ENCODE peak calls at places on chromosomes 11 and 22, in ten cellular contexts. One of them, this sample, is unnamed.

GRCh38 chr11:77127969-77128691 is at the start of gene MYO7A:
- DNase-seq in nephron progenitor cell: peak; percentile 87
- DNase-seq in activated T-helper 2 cell treated with anti-CD3 and anti-CD28 coated beads, Interferon-gamma antibody, Interleukin-2, Interleukin-4, amounts not matched to agents 10 μg/mL and 5 μg/mL and 100 μg/mL, durations not matched to agents 14 hours and 24 hours and 36 hours: no peak
- DNase-seq in right lobe of liver: peak; percentile 92
- DNase-seq in stimulated activated CD8-positive, alpha-beta memory T cell treated with anti-CD3 and anti-CD28 coated beads, Interleukin-7, amount 100 ng/mL, for 48 hours: no peak
- DNase-seq in fibroblast of mammary gland: no peak
- DNase-seq in astrocyte of the spinal cord: no peak
- DNase-seq in stimulated activated CD4-positive, alpha-beta T cell treated with anti-CD3 and anti-CD28 coated beads, Interleukin-15, amount 100 ng/mL, for 24 hours: no peak
- DNase-seq in Ammon's horn: peak; percentile 71
- DNase-seq in epithelial cell of esophagus: peak; percentile 13
- DNase-seq in this sample: peak; percentile 81

GRCh38 chr22:50169181-50169759 is 1.3 kb upstream of the PANX2 start:
- DNase-seq in stimulated activated CD8-positive, alpha-beta memory T cell treated with anti-CD3 and anti-CD28 coated beads, Interleukin-7, amount 100 ng/mL, for 48 hours: no peak
- DNase-seq in activated T-helper 2 cell treated with anti-CD3 and anti-CD28 coated beads, Interferon-gamma antibody, Interleukin-2, Interleukin-4, amounts not matched to agents 10 μg/mL and 5 μg/mL and 100 μg/mL, durations not matched to agents 14 hours and 24 hours and 36 hours: no peak
- DNase-seq in epithelial cell of esophagus: no peak
- DNase-seq in nephron progenitor cell: peak; percentile 33
- DNase-seq in right lobe of liver: peak; percentile 24
- DNase-seq in Ammon's horn: no peak
- DNase-seq in astrocyte of the spinal cord: no peak
- DNase-seq in stimulated activated CD4-positive, alpha-beta T cell treated with anti-CD3 and anti-CD28 coated beads, Interleukin-15, amount 100 ng/mL, for 24 hours: no peak
- DNase-seq in fibroblast of mammary gland: no peak
- DNase-seq in this sample: no peak

GRCh38 chr11:45238724-45239123 is 47.4 kb downstream of the SYT13 start:
- DNase-seq in stimulated activated CD8-positive, alpha-beta memory T cell treated with anti-CD3 and anti-CD28 coated beads, Interleukin-7, amount 100 ng/mL, for 48 hours: no peak
- DNase-seq in activated T-helper 2 cell treated with anti-CD3 and anti-CD28 coated beads, Interferon-gamma antibody, Interleukin-2, Interleukin-4, amounts not matched to agents 10 μg/mL and 5 μg/mL and 100 μg/mL, durations not matched to agents 14 hours and 24 hours and 36 hours: no peak
- DNase-seq in astrocyte of the spinal cord: peak; percentile 70
- DNase-seq in Ammon's horn: no peak
- DNase-seq in stimulated activated CD4-positive, alpha-beta T cell treated with anti-CD3 and anti-CD28 coated beads, Interleukin-15, amount 100 ng/mL, for 24 hours: no peak
- DNase-seq in nephron progenitor cell: no peak
- DNase-seq in right lobe of liver: no peak
- DNase-seq in fibroblast of mammary gland: peak; percentile 69
- DNase-seq in epithelial cell of esophagus: peak; percentile 22
- DNase-seq in this sample: no peak

GRCh38 chr22:47808236-47808845 is 1045.9 kb downstream of the TBC1D22A start:
- DNase-seq in stimulated activated CD4-positive, alpha-beta T cell treated with anti-CD3 and anti-CD28 coated beads, Interleukin-15, amount 100 ng/mL, for 24 hours: no peak
- DNase-seq in nephron progenitor cell: no peak
- DNase-seq in fibroblast of mammary gland: no peak
- DNase-seq in astrocyte of the spinal cord: no peak
- DNase-seq in Ammon's horn: no peak
- DNase-seq in activated T-helper 2 cell treated with anti-CD3 and anti-CD28 coated beads, Interferon-gamma antibody, Interleukin-2, Interleukin-4, amounts not matched to agents 10 μg/mL and 5 μg/mL and 100 μg/mL, durations not matched to agents 14 hours and 24 hours and 36 hours: no peak
- DNase-seq in stimulated activated CD8-positive, alpha-beta memory T cell treated with anti-CD3 and anti-CD28 coated beads, Interleukin-7, amount 100 ng/mL, for 48 hours: no peak
- DNase-seq in right lobe of liver: no peak
- DNase-seq in epithelial cell of esophagus: no peak
- DNase-seq in this sample: no peak

GRCh38 chr11:57499413-57499982 is 16.0 kb downstream of the SLC43A1 start:
- DNase-seq in nephron progenitor cell: peak; percentile 99
- DNase-seq in epithelial cell of esophagus: peak; percentile 85
- DNase-seq in activated T-helper 2 cell treated with anti-CD3 and anti-CD28 coated beads, Interferon-gamma antibody, Interleukin-2, Interleukin-4, amounts not matched to agents 10 μg/mL and 5 μg/mL and 100 μg/mL, durations not matched to agents 14 hours and 24 hours and 36 hours: peak; percentile 26
- DNase-seq in stimulated activated CD4-positive, alpha-beta T cell treated with anti-CD3 and anti-CD28 coated beads, Interleukin-15, amount 100 ng/mL, for 24 hours: peak; percentile 69
- DNase-seq in astrocyte of the spinal cord: peak; percentile 93
- DNase-seq in fibroblast of mammary gland: peak; percentile 86
- DNase-seq in right lobe of liver: peak; percentile 98
- DNase-seq in Ammon's horn: peak; percentile 97
- DNase-seq in stimulated activated CD8-positive, alpha-beta memory T cell treated with anti-CD3 and anti-CD28 coated beads, Interleukin-7, amount 100 ng/mL, for 48 hours: no peak
- DNase-seq in this sample: peak; percentile 80

GRCh38 chr11:111413849-111414248 is 34.8 kb upstream of the POU2AF1 start:
- DNase-seq in stimulated activated CD8-positive, alpha-beta memory T cell treated with anti-CD3 and anti-CD28 coated beads, Interleukin-7, amount 100 ng/mL, for 48 hours: peak; percentile 51
- DNase-seq in activated T-helper 2 cell treated with anti-CD3 and anti-CD28 coated beads, Interferon-gamma antibody, Interleukin-2, Interleukin-4, amounts not matched to agents 10 μg/mL and 5 μg/mL and 100 μg/mL, durations not matched to agents 14 hours and 24 hours and 36 hours: no peak
- DNase-seq in stimulated activated CD4-positive, alpha-beta T cell treated with anti-CD3 and anti-CD28 coated beads, Interleukin-15, amount 100 ng/mL, for 24 hours: peak; percentile 62
- DNase-seq in right lobe of liver: no peak
- DNase-seq in nephron progenitor cell: no peak
- DNase-seq in astrocyte of the spinal cord: no peak
- DNase-seq in fibroblast of mammary gland: no peak
- DNase-seq in Ammon's horn: no peak
- DNase-seq in epithelial cell of esophagus: no peak
- DNase-seq in this sample: no peak

GRCh38 chr11:67118801-67119576 is at the start of gene KDM2A:
- DNase-seq in epithelial cell of esophagus: peak; percentile 99
- DNase-seq in Ammon's horn: peak; percentile 99
- DNase-seq in activated T-helper 2 cell treated with anti-CD3 and anti-CD28 coated beads, Interferon-gamma antibody, Interleukin-2, Interleukin-4, amounts not matched to agents 10 μg/mL and 5 μg/mL and 100 μg/mL, durations not matched to agents 14 hours and 24 hours and 36 hours: peak; percentile 96
- DNase-seq in stimulated activated CD4-positive, alpha-beta T cell treated with anti-CD3 and anti-CD28 coated beads, Interleukin-15, amount 100 ng/mL, for 24 hours: peak; percentile 99
- DNase-seq in right lobe of liver: peak; percentile 100
- DNase-seq in stimulated activated CD8-positive, alpha-beta memory T cell treated with anti-CD3 and anti-CD28 coated beads, Interleukin-7, amount 100 ng/mL, for 48 hours: peak; percentile 98
- DNase-seq in astrocyte of the spinal cord: peak; percentile 99
- DNase-seq in fibroblast of mammary gland: peak; percentile 98
- DNase-seq in nephron progenitor cell: peak; percentile 99
- DNase-seq in this sample: peak; percentile 98

GRCh38 chr22:44915441-44915840 is 94.4 kb downstream of the PHF21B start:
- DNase-seq in astrocyte of the spinal cord: no peak
- DNase-seq in Ammon's horn: no peak
- DNase-seq in fibroblast of mammary gland: no peak
- DNase-seq in epithelial cell of esophagus: no peak
- DNase-seq in nephron progenitor cell: no peak
- DNase-seq in activated T-helper 2 cell treated with anti-CD3 and anti-CD28 coated beads, Interferon-gamma antibody, Interleukin-2, Interleukin-4, amounts not matched to agents 10 μg/mL and 5 μg/mL and 100 μg/mL, durations not matched to agents 14 hours and 24 hours and 36 hours: no peak
- DNase-seq in stimulated activated CD8-positive, alpha-beta memory T cell treated with anti-CD3 and anti-CD28 coated beads, Interleukin-7, amount 100 ng/mL, for 48 hours: no peak
- DNase-seq in stimulated activated CD4-positive, alpha-beta T cell treated with anti-CD3 and anti-CD28 coated beads, Interleukin-15, amount 100 ng/mL, for 24 hours: no peak
- DNase-seq in right lobe of liver: peak; percentile 10
- DNase-seq in this sample: no peak

GRCh38 chr22:39710380-39711117 is 140.0 kb downstream of the CACNA1I start:
- DNase-seq in epithelial cell of esophagus: no peak
- DNase-seq in stimulated activated CD4-positive, alpha-beta T cell treated with anti-CD3 and anti-CD28 coated beads, Interleukin-15, amount 100 ng/mL, for 24 hours: no peak
- DNase-seq in fibroblast of mammary gland: no peak
- DNase-seq in stimulated activated CD8-positive, alpha-beta memory T cell treated with anti-CD3 and anti-CD28 coated beads, Interleukin-7, amount 100 ng/mL, for 48 hours: no peak
- DNase-seq in nephron progenitor cell: no peak
- DNase-seq in activated T-helper 2 cell treated with anti-CD3 and anti-CD28 coated beads, Interferon-gamma antibody, Interleukin-2, Interleukin-4, amounts not matched to agents 10 μg/mL and 5 μg/mL and 100 μg/mL, durations not matched to agents 14 hours and 24 hours and 36 hours: no peak
- DNase-seq in right lobe of liver: no peak
- DNase-seq in Ammon's horn: no peak
- DNase-seq in astrocyte of the spinal cord: no peak
- DNase-seq in this sample: no peak

GRCh38 chr22:16774911-16775529 is 50.2 kb downstream of the XKR3 start:
- DNase-seq in activated T-helper 2 cell treated with anti-CD3 and anti-CD28 coated beads, Interferon-gamma antibody, Interleukin-2, Interleukin-4, amounts not matched to agents 10 μg/mL and 5 μg/mL and 100 μg/mL, durations not matched to agents 14 hours and 24 hours and 36 hours: no peak
- DNase-seq in stimulated activated CD8-positive, alpha-beta memory T cell treated with anti-CD3 and anti-CD28 coated beads, Interleukin-7, amount 100 ng/mL, for 48 hours: no peak
- DNase-seq in nephron progenitor cell: no peak
- DNase-seq in right lobe of liver: no peak
- DNase-seq in stimulated activated CD4-positive, alpha-beta T cell treated with anti-CD3 and anti-CD28 coated beads, Interleukin-15, amount 100 ng/mL, for 24 hours: no peak
- DNase-seq in Ammon's horn: no peak
- DNase-seq in astrocyte of the spinal cord: no peak
- DNase-seq in fibroblast of mammary gland: peak; percentile 11
- DNase-seq in epithelial cell of esophagus: no peak
- DNase-seq in this sample: no peak

GRCh38 chr11:67628710-67629385 is 889 bp downstream of the NUDT8 start:
- DNase-seq in epithelial cell of esophagus: no peak
- DNase-seq in stimulated activated CD8-positive, alpha-beta memory T cell treated with anti-CD3 and anti-CD28 coated beads, Interleukin-7, amount 100 ng/mL, for 48 hours: no peak
- DNase-seq in Ammon's horn: no peak
- DNase-seq in nephron progenitor cell: no peak
- DNase-seq in fibroblast of mammary gland: no peak
- DNase-seq in activated T-helper 2 cell treated with anti-CD3 and anti-CD28 coated beads, Interferon-gamma antibody, Interleukin-2, Interleukin-4, amounts not matched to agents 10 μg/mL and 5 μg/mL and 100 μg/mL, durations not matched to agents 14 hours and 24 hours and 36 hours: no peak
- DNase-seq in astrocyte of the spinal cord: no peak
- DNase-seq in right lobe of liver: peak; percentile 45
- DNase-seq in stimulated activated CD4-positive, alpha-beta T cell treated with anti-CD3 and anti-CD28 coated beads, Interleukin-15, amount 100 ng/mL, for 24 hours: no peak
- DNase-seq in this sample: no peak

GRCh38 chr11:131488208-131488607 is 117.8 kb downstream of the NTM start:
- DNase-seq in fibroblast of mammary gland: no peak
- DNase-seq in astrocyte of the spinal cord: no peak
- DNase-seq in stimulated activated CD8-positive, alpha-beta memory T cell treated with anti-CD3 and anti-CD28 coated beads, Interleukin-7, amount 100 ng/mL, for 48 hours: no peak
- DNase-seq in activated T-helper 2 cell treated with anti-CD3 and anti-CD28 coated beads, Interferon-gamma antibody, Interleukin-2, Interleukin-4, amounts not matched to agents 10 μg/mL and 5 μg/mL and 100 μg/mL, durations not matched to agents 14 hours and 24 hours and 36 hours: no peak
- DNase-seq in Ammon's horn: peak; percentile 76
- DNase-seq in right lobe of liver: no peak
- DNase-seq in stimulated activated CD4-positive, alpha-beta T cell treated with anti-CD3 and anti-CD28 coated beads, Interleukin-15, amount 100 ng/mL, for 24 hours: no peak
- DNase-seq in epithelial cell of esophagus: no peak
- DNase-seq in nephron progenitor cell: no peak
- DNase-seq in this sample: no peak

GRCh38 chr11:71977743-71978418 is 20.8 kb upstream of the IL18BP start:
- DNase-seq in activated T-helper 2 cell treated with anti-CD3 and anti-CD28 coated beads, Interferon-gamma antibody, Interleukin-2, Interleukin-4, amounts not matched to agents 10 μg/mL and 5 μg/mL and 100 μg/mL, durations not matched to agents 14 hours and 24 hours and 36 hours: peak; percentile 39
- DNase-seq in stimulated activated CD8-positive, alpha-beta memory T cell treated with anti-CD3 and anti-CD28 coated beads, Interleukin-7, amount 100 ng/mL, for 48 hours: no peak
- DNase-seq in epithelial cell of esophagus: peak; percentile 59
- DNase-seq in astrocyte of the spinal cord: peak; percentile 56
- DNase-seq in fibroblast of mammary gland: peak; percentile 63
- DNase-seq in right lobe of liver: no peak
- DNase-seq in stimulated activated CD4-positive, alpha-beta T cell treated with anti-CD3 and anti-CD28 coated beads, Interleukin-15, amount 100 ng/mL, for 24 hours: peak; percentile 59
- DNase-seq in Ammon's horn: peak; percentile 76
- DNase-seq in nephron progenitor cell: peak; percentile 36
- DNase-seq in this sample: no peak

GRCh38 chr11:11416502-11416901 is 63.5 kb upstream of the CSNK2A3 start:
- DNase-seq in fibroblast of mammary gland: peak; percentile 50
- DNase-seq in astrocyte of the spinal cord: peak; percentile 62
- DNase-seq in epithelial cell of esophagus: no peak
- DNase-seq in stimulated activated CD8-positive, alpha-beta memory T cell treated with anti-CD3 and anti-CD28 coated beads, Interleukin-7, amount 100 ng/mL, for 48 hours: no peak
- DNase-seq in activated T-helper 2 cell treated with anti-CD3 and anti-CD28 coated beads, Interferon-gamma antibody, Interleukin-2, Interleukin-4, amounts not matched to agents 10 μg/mL and 5 μg/mL and 100 μg/mL, durations not matched to agents 14 hours and 24 hours and 36 hours: no peak
- DNase-seq in stimulated activated CD4-positive, alpha-beta T cell treated with anti-CD3 and anti-CD28 coated beads, Interleukin-15, amount 100 ng/mL, for 24 hours: peak; percentile 14
- DNase-seq in right lobe of liver: no peak
- DNase-seq in nephron progenitor cell: no peak
- DNase-seq in Ammon's horn: peak; percentile 73
- DNase-seq in this sample: no peak

GRCh38 chr11:111923951-111924350 is 5.2 kb downstream of the C11orf52 start:
- DNase-seq in Ammon's horn: no peak
- DNase-seq in right lobe of liver: no peak
- DNase-seq in stimulated activated CD4-positive, alpha-beta T cell treated with anti-CD3 and anti-CD28 coated beads, Interleukin-15, amount 100 ng/mL, for 24 hours: no peak
- DNase-seq in stimulated activated CD8-positive, alpha-beta memory T cell treated with anti-CD3 and anti-CD28 coated beads, Interleukin-7, amount 100 ng/mL, for 48 hours: no peak
- DNase-seq in nephron progenitor cell: no peak
- DNase-seq in astrocyte of the spinal cord: no peak
- DNase-seq in epithelial cell of esophagus: peak; percentile 61
- DNase-seq in activated T-helper 2 cell treated with anti-CD3 and anti-CD28 coated beads, Interferon-gamma antibody, Interleukin-2, Interleukin-4, amounts not matched to agents 10 μg/mL and 5 μg/mL and 100 μg/mL, durations not matched to agents 14 hours and 24 hours and 36 hours: no peak
- DNase-seq in fibroblast of mammary gland: no peak
- DNase-seq in this sample: no peak

GRCh38 chr11:126282742-126283591 is at the start of gene TIRAP:
- DNase-seq in activated T-helper 2 cell treated with anti-CD3 and anti-CD28 coated beads, Interferon-gamma antibody, Interleukin-2, Interleukin-4, amounts not matched to agents 10 μg/mL and 5 μg/mL and 100 μg/mL, durations not matched to agents 14 hours and 24 hours and 36 hours: peak; percentile 55
- DNase-seq in Ammon's horn: peak; percentile 70
- DNase-seq in stimulated activated CD4-positive, alpha-beta T cell treated with anti-CD3 and anti-CD28 coated beads, Interleukin-15, amount 100 ng/mL, for 24 hours: peak; percentile 66
- DNase-seq in stimulated activated CD8-positive, alpha-beta memory T cell treated with anti-CD3 and anti-CD28 coated beads, Interleukin-7, amount 100 ng/mL, for 48 hours: peak; percentile 26
- DNase-seq in fibroblast of mammary gland: peak; percentile 50
- DNase-seq in epithelial cell of esophagus: peak; percentile 46
- DNase-seq in right lobe of liver: peak; percentile 81
- DNase-seq in astrocyte of the spinal cord: peak; percentile 40
- DNase-seq in nephron progenitor cell: peak; percentile 73
- DNase-seq in this sample: peak; percentile 36

GRCh38 chr22:24205438-24206189 is 24.3 kb downstream of the SUSD2 start:
- DNase-seq in Ammon's horn: no peak
- DNase-seq in nephron progenitor cell: no peak
- DNase-seq in fibroblast of mammary gland: no peak
- DNase-seq in stimulated activated CD8-positive, alpha-beta memory T cell treated with anti-CD3 and anti-CD28 coated beads, Interleukin-7, amount 100 ng/mL, for 48 hours: no peak
- DNase-seq in epithelial cell of esophagus: no peak
- DNase-seq in activated T-helper 2 cell treated with anti-CD3 and anti-CD28 coated beads, Interferon-gamma antibody, Interleukin-2, Interleukin-4, amounts not matched to agents 10 μg/mL and 5 μg/mL and 100 μg/mL, durations not matched to agents 14 hours and 24 hours and 36 hours: no peak
- DNase-seq in stimulated activated CD4-positive, alpha-beta T cell treated with anti-CD3 and anti-CD28 coated beads, Interleukin-15, amount 100 ng/mL, for 24 hours: no peak
- DNase-seq in astrocyte of the spinal cord: no peak
- DNase-seq in right lobe of liver: no peak
- DNase-seq in this sample: no peak

GRCh38 chr11:19742595-19743292 is 30.1 kb downstream of the NAV2 start:
- DNase-seq in Ammon's horn: peak; percentile 92
- DNase-seq in astrocyte of the spinal cord: peak; percentile 79
- DNase-seq in stimulated activated CD4-positive, alpha-beta T cell treated with anti-CD3 and anti-CD28 coated beads, Interleukin-15, amount 100 ng/mL, for 24 hours: peak; percentile 78
- DNase-seq in nephron progenitor cell: peak; percentile 81
- DNase-seq in fibroblast of mammary gland: peak; percentile 71
- DNase-seq in right lobe of liver: peak; percentile 75
- DNase-seq in activated T-helper 2 cell treated with anti-CD3 and anti-CD28 coated beads, Interferon-gamma antibody, Interleukin-2, Interleukin-4, amounts not matched to agents 10 μg/mL and 5 μg/mL and 100 μg/mL, durations not matched to agents 14 hours and 24 hours and 36 hours: peak; percentile 36
- DNase-seq in stimulated activated CD8-positive, alpha-beta memory T cell treated with anti-CD3 and anti-CD28 coated beads, Interleukin-7, amount 100 ng/mL, for 48 hours: peak; percentile 37
- DNase-seq in epithelial cell of esophagus: peak; percentile 80
- DNase-seq in this sample: peak; percentile 57

GRCh38 chr11:116078101-116078561 is 573.9 kb upstream of the CADM1 start:
- DNase-seq in right lobe of liver: no peak
- DNase-seq in stimulated activated CD4-positive, alpha-beta T cell treated with anti-CD3 and anti-CD28 coated beads, Interleukin-15, amount 100 ng/mL, for 24 hours: no peak
- DNase-seq in activated T-helper 2 cell treated with anti-CD3 and anti-CD28 coated beads, Interferon-gamma antibody, Interleukin-2, Interleukin-4, amounts not matched to agents 10 μg/mL and 5 μg/mL and 100 μg/mL, durations not matched to agents 14 hours and 24 hours and 36 hours: no peak
- DNase-seq in epithelial cell of esophagus: no peak
- DNase-seq in fibroblast of mammary gland: no peak
- DNase-seq in nephron progenitor cell: peak; percentile 31
- DNase-seq in stimulated activated CD8-positive, alpha-beta memory T cell treated with anti-CD3 and anti-CD28 coated beads, Interleukin-7, amount 100 ng/mL, for 48 hours: no peak
- DNase-seq in Ammon's horn: no peak
- DNase-seq in astrocyte of the spinal cord: no peak
- DNase-seq in this sample: peak; percentile 78

GRCh38 chr22:48372395-48372794 is 1455.3 kb downstream of the BRD1 start:
- DNase-seq in stimulated activated CD4-positive, alpha-beta T cell treated with anti-CD3 and anti-CD28 coated beads, Interleukin-15, amount 100 ng/mL, for 24 hours: no peak
- DNase-seq in epithelial cell of esophagus: no peak
- DNase-seq in nephron progenitor cell: no peak
- DNase-seq in fibroblast of mammary gland: no peak
- DNase-seq in Ammon's horn: no peak
- DNase-seq in stimulated activated CD8-positive, alpha-beta memory T cell treated with anti-CD3 and anti-CD28 coated beads, Interleukin-7, amount 100 ng/mL, for 48 hours: no peak
- DNase-seq in astrocyte of the spinal cord: no peak
- DNase-seq in right lobe of liver: no peak
- DNase-seq in activated T-helper 2 cell treated with anti-CD3 and anti-CD28 coated beads, Interferon-gamma antibody, Interleukin-2, Interleukin-4, amounts not matched to agents 10 μg/mL and 5 μg/mL and 100 μg/mL, durations not matched to agents 14 hours and 24 hours and 36 hours: no peak
- DNase-seq in this sample: no peak

GRCh38 chr22:19775496-19776325 is 15.1 kb downstream of the TBX1 start:
- DNase-seq in fibroblast of mammary gland: no peak
- DNase-seq in astrocyte of the spinal cord: no peak
- DNase-seq in Ammon's horn: no peak
- DNase-seq in epithelial cell of esophagus: no peak
- DNase-seq in nephron progenitor cell: no peak
- DNase-seq in stimulated activated CD4-positive, alpha-beta T cell treated with anti-CD3 and anti-CD28 coated beads, Interleukin-15, amount 100 ng/mL, for 24 hours: no peak
- DNase-seq in activated T-helper 2 cell treated with anti-CD3 and anti-CD28 coated beads, Interferon-gamma antibody, Interleukin-2, Interleukin-4, amounts not matched to agents 10 μg/mL and 5 μg/mL and 100 μg/mL, durations not matched to agents 14 hours and 24 hours and 36 hours: no peak
- DNase-seq in right lobe of liver: peak; percentile 14
- DNase-seq in stimulated activated CD8-positive, alpha-beta memory T cell treated with anti-CD3 and anti-CD28 coated beads, Interleukin-7, amount 100 ng/mL, for 48 hours: no peak
- DNase-seq in this sample: no peak

GRCh38 chr11:19511413-19512183 is 201.0 kb upstream of the NAV2 start:
- DNase-seq in stimulated activated CD4-positive, alpha-beta T cell treated with anti-CD3 and anti-CD28 coated beads, Interleukin-15, amount 100 ng/mL, for 24 hours: no peak
- DNase-seq in astrocyte of the spinal cord: peak; percentile 59
- DNase-seq in epithelial cell of esophagus: no peak
- DNase-seq in Ammon's horn: peak; percentile 84
- DNase-seq in fibroblast of mammary gland: peak; percentile 71
- DNase-seq in right lobe of liver: peak; percentile 86
- DNase-seq in stimulated activated CD8-positive, alpha-beta memory T cell treated with anti-CD3 and anti-CD28 coated beads, Interleukin-7, amount 100 ng/mL, for 48 hours: no peak
- DNase-seq in activated T-helper 2 cell treated with anti-CD3 and anti-CD28 coated beads, Interferon-gamma antibody, Interleukin-2, Interleukin-4, amounts not matched to agents 10 μg/mL and 5 μg/mL and 100 μg/mL, durations not matched to agents 14 hours and 24 hours and 36 hours: no peak
- DNase-seq in nephron progenitor cell: no peak
- DNase-seq in this sample: no peak

GRCh38 chr11:117819096-117820040 is 5.2 kb downstream of the FXYD2 start:
- DNase-seq in activated T-helper 2 cell treated with anti-CD3 and anti-CD28 coated beads, Interferon-gamma antibody, Interleukin-2, Interleukin-4, amounts not matched to agents 10 μg/mL and 5 μg/mL and 100 μg/mL, durations not matched to agents 14 hours and 24 hours and 36 hours: no peak
- DNase-seq in Ammon's horn: peak; percentile 75
- DNase-seq in stimulated activated CD4-positive, alpha-beta T cell treated with anti-CD3 and anti-CD28 coated beads, Interleukin-15, amount 100 ng/mL, for 24 hours: no peak
- DNase-seq in epithelial cell of esophagus: peak; percentile 74
- DNase-seq in stimulated activated CD8-positive, alpha-beta memory T cell treated with anti-CD3 and anti-CD28 coated beads, Interleukin-7, amount 100 ng/mL, for 48 hours: no peak
- DNase-seq in astrocyte of the spinal cord: peak; percentile 71
- DNase-seq in fibroblast of mammary gland: peak; percentile 71
- DNase-seq in right lobe of liver: no peak
- DNase-seq in nephron progenitor cell: peak; percentile 78
- DNase-seq in this sample: peak; percentile 78

GRCh38 chr22:36546932-36547331 is 18.0 kb upstream of the EIF3D start:
- DNase-seq in nephron progenitor cell: no peak
- DNase-seq in right lobe of liver: no peak
- DNase-seq in stimulated activated CD8-positive, alpha-beta memory T cell treated with anti-CD3 and anti-CD28 coated beads, Interleukin-7, amount 100 ng/mL, for 48 hours: no peak
- DNase-seq in Ammon's horn: no peak
- DNase-seq in fibroblast of mammary gland: peak; percentile 85
- DNase-seq in epithelial cell of esophagus: peak; percentile 93
- DNase-seq in astrocyte of the spinal cord: peak; percentile 54
- DNase-seq in activated T-helper 2 cell treated with anti-CD3 and anti-CD28 coated beads, Interferon-gamma antibody, Interleukin-2, Interleukin-4, amounts not matched to agents 10 μg/mL and 5 μg/mL and 100 μg/mL, durations not matched to agents 14 hours and 24 hours and 36 hours: no peak
- DNase-seq in stimulated activated CD4-positive, alpha-beta T cell treated with anti-CD3 and anti-CD28 coated beads, Interleukin-15, amount 100 ng/mL, for 24 hours: no peak
- DNase-seq in this sample: no peak

GRCh38 chr11:104997288-104997687 is 25.7 kb downstream of the CASP5 start:
- DNase-seq in activated T-helper 2 cell treated with anti-CD3 and anti-CD28 coated beads, Interferon-gamma antibody, Interleukin-2, Interleukin-4, amounts not matched to agents 10 μg/mL and 5 μg/mL and 100 μg/mL, durations not matched to agents 14 hours and 24 hours and 36 hours: no peak
- DNase-seq in epithelial cell of esophagus: peak; percentile 3
- DNase-seq in nephron progenitor cell: no peak
- DNase-seq in stimulated activated CD4-positive, alpha-beta T cell treated with anti-CD3 and anti-CD28 coated beads, Interleukin-15, amount 100 ng/mL, for 24 hours: no peak
- DNase-seq in stimulated activated CD8-positive, alpha-beta memory T cell treated with anti-CD3 and anti-CD28 coated beads, Interleukin-7, amount 100 ng/mL, for 48 hours: no peak
- DNase-seq in right lobe of liver: no peak
- DNase-seq in astrocyte of the spinal cord: no peak
- DNase-seq in fibroblast of mammary gland: peak; percentile 5
- DNase-seq in Ammon's horn: no peak
- DNase-seq in this sample: no peak

GRCh38 chr11:96006016-96006415 is 82.1 kb upstream of the MTMR2 start:
- DNase-seq in nephron progenitor cell: no peak
- DNase-seq in astrocyte of the spinal cord: no peak
- DNase-seq in activated T-helper 2 cell treated with anti-CD3 and anti-CD28 coated beads, Interferon-gamma antibody, Interleukin-2, Interleukin-4, amounts not matched to agents 10 μg/mL and 5 μg/mL and 100 μg/mL, durations not matched to agents 14 hours and 24 hours and 36 hours: no peak
- DNase-seq in stimulated activated CD8-positive, alpha-beta memory T cell treated with anti-CD3 and anti-CD28 coated beads, Interleukin-7, amount 100 ng/mL, for 48 hours: no peak
- DNase-seq in right lobe of liver: no peak
- DNase-seq in stimulated activated CD4-positive, alpha-beta T cell treated with anti-CD3 and anti-CD28 coated beads, Interleukin-15, amount 100 ng/mL, for 24 hours: no peak
- DNase-seq in epithelial cell of esophagus: no peak
- DNase-seq in fibroblast of mammary gland: no peak
- DNase-seq in Ammon's horn: no peak
- DNase-seq in this sample: peak; percentile 3

GRCh38 chr11:12841946-12842630 is 167.0 kb upstream of the RASSF10 start:
- DNase-seq in fibroblast of mammary gland: peak; percentile 72
- DNase-seq in nephron progenitor cell: peak; percentile 43
- DNase-seq in astrocyte of the spinal cord: peak; percentile 83
- DNase-seq in epithelial cell of esophagus: peak; percentile 59
- DNase-seq in Ammon's horn: peak; percentile 61
- DNase-seq in stimulated activated CD4-positive, alpha-beta T cell treated with anti-CD3 and anti-CD28 coated beads, Interleukin-15, amount 100 ng/mL, for 24 hours: no peak
- DNase-seq in stimulated activated CD8-positive, alpha-beta memory T cell treated with anti-CD3 and anti-CD28 coated beads, Interleukin-7, amount 100 ng/mL, for 48 hours: no peak
- DNase-seq in activated T-helper 2 cell treated with anti-CD3 and anti-CD28 coated beads, Interferon-gamma antibody, Interleukin-2, Interleukin-4, amounts not matched to agents 10 μg/mL and 5 μg/mL and 100 μg/mL, durations not matched to agents 14 hours and 24 hours and 36 hours: no peak
- DNase-seq in right lobe of liver: no peak
- DNase-seq in this sample: no peak

GRCh38 chr11:78205691-78206090 is 17.0 kb downstream of the USP35 start:
- DNase-seq in nephron progenitor cell: no peak
- DNase-seq in right lobe of liver: no peak
- DNase-seq in epithelial cell of esophagus: no peak
- DNase-seq in activated T-helper 2 cell treated with anti-CD3 and anti-CD28 coated beads, Interferon-gamma antibody, Interleukin-2, Interleukin-4, amounts not matched to agents 10 μg/mL and 5 μg/mL and 100 μg/mL, durations not matched to agents 14 hours and 24 hours and 36 hours: no peak
- DNase-seq in Ammon's horn: no peak
- DNase-seq in stimulated activated CD8-positive, alpha-beta memory T cell treated with anti-CD3 and anti-CD28 coated beads, Interleukin-7, amount 100 ng/mL, for 48 hours: no peak
- DNase-seq in astrocyte of the spinal cord: no peak
- DNase-seq in stimulated activated CD4-positive, alpha-beta T cell treated with anti-CD3 and anti-CD28 coated beads, Interleukin-15, amount 100 ng/mL, for 24 hours: no peak
- DNase-seq in fibroblast of mammary gland: no peak
- DNase-seq in this sample: no peak

This sample was measured in NCI-H524.